ENCODE peak calls at places on chromosomes 4 and X, in five cellular contexts. One of them, this sample, is unnamed.

GRCh38 chr4:5471691-5472090 is 236.7 kb downstream of the EVC2 start:
- DNase-seq in H9: no peak
- DNase-seq in H1: no peak
- DNase-seq in IMR-90: no peak
- DNase-seq in neuronal stem cell: no peak
- DNase-seq in this sample: no peak

GRCh38 chr4:53122280-53123116 is 243.4 kb downstream of the SCFD2 start:
- DNase-seq in H1: no peak
- DNase-seq in IMR-90: no peak
- DNase-seq in H9: no peak
- DNase-seq in neuronal stem cell: no peak
- DNase-seq in this sample: peak

GRCh38 chrX:116239944-116240391 is 69.4 kb downstream of the AGTR2 start:
- DNase-seq in H1: no peak
- DNase-seq in H9: no peak
- DNase-seq in neuronal stem cell: no peak
- DNase-seq in IMR-90: no peak
- DNase-seq in this sample: peak

GRCh38 chr4:83865417-83866150 is 329.7 kb downstream of the GPAT3 start:
- DNase-seq in H9: no peak
- DNase-seq in IMR-90: no peak
- DNase-seq in H1: no peak
- DNase-seq in neuronal stem cell: peak
- DNase-seq in this sample: no peak

GRCh38 chr4:48340276-48340904 is 939 bp upstream of the SLAIN2 start:
- DNase-seq in neuronal stem cell: peak
- DNase-seq in H9: no peak
- DNase-seq in IMR-90: peak
- DNase-seq in H1: no peak
- DNase-seq in this sample: peak

GRCh38 chr4:71498002-71498401 is 159.2 kb downstream of the SLC4A4 start:
- DNase-seq in IMR-90: peak
- DNase-seq in H1: no peak
- DNase-seq in H9: no peak
- DNase-seq in neuronal stem cell: no peak
- DNase-seq in this sample: peak

GRCh38 chr4:94262163-94263016 is 54.7 kb downstream of the SMARCAD1 start:
- DNase-seq in IMR-90: no peak
- DNase-seq in H9: no peak
- DNase-seq in neuronal stem cell: no peak
- DNase-seq in H1: no peak
- DNase-seq in this sample: peak

GRCh38 chr4:105181259-105181658 is 34.6 kb downstream of the TET2 start:
- DNase-seq in H9: no peak
- DNase-seq in neuronal stem cell: peak
- DNase-seq in H1: no peak
- DNase-seq in IMR-90: no peak
- DNase-seq in this sample: no peak

GRCh38 chr4:16203083-16203482 is 23.2 kb downstream of the TAPT1 start:
- DNase-seq in H9: no peak
- DNase-seq in H1: no peak
- DNase-seq in IMR-90: no peak
- DNase-seq in neuronal stem cell: no peak
- DNase-seq in this sample: no peak

GRCh38 chr4:139245590-139245989 is 34.4 kb downstream of the MGARP start:
- DNase-seq in neuronal stem cell: no peak
- DNase-seq in H9: no peak
- DNase-seq in H1: no peak
- DNase-seq in IMR-90: peak
- DNase-seq in this sample: no peak

GRCh38 chrX:65643046-65643785 is 24.2 kb upstream of the MSN start:
- DNase-seq in H1: no peak
- DNase-seq in neuronal stem cell: no peak
- DNase-seq in H9: no peak
- DNase-seq in IMR-90: peak
- DNase-seq in this sample: no peak

GRCh38 chr4:77899607-77900006 is 37.0 kb downstream of the MRPL1 start:
- DNase-seq in IMR-90: no peak
- DNase-seq in H9: no peak
- DNase-seq in H1: no peak
- DNase-seq in neuronal stem cell: no peak
- DNase-seq in this sample: peak

GRCh38 chr4:94530073-94530472 is 78.3 kb downstream of the PDLIM5 start:
- DNase-seq in H1: no peak
- DNase-seq in IMR-90: no peak
- DNase-seq in H9: no peak
- DNase-seq in neuronal stem cell: no peak
- DNase-seq in this sample: no peak

GRCh38 chr4:178937130-178937529 is 1494.9 kb upstream of the AGA start:
- DNase-seq in H1: no peak
- DNase-seq in IMR-90: no peak
- DNase-seq in H9: no peak
- DNase-seq in neuronal stem cell: no peak
- DNase-seq in this sample: peak

GRCh38 chrX:135112096-135112729 is 8.1 kb downstream of the ETDB start:
- DNase-seq in H9: peak
- DNase-seq in IMR-90: peak
- DNase-seq in H1: peak
- DNase-seq in neuronal stem cell: no peak
- DNase-seq in this sample: peak

GRCh38 chr4:150997141-150997540 is 17.9 kb downstream of the LRBA start:
- DNase-seq in neuronal stem cell: no peak
- DNase-seq in H9: no peak
- DNase-seq in H1: no peak
- DNase-seq in IMR-90: no peak
- DNase-seq in this sample: no peak

GRCh38 chrX:9171841-9172240 is 137.9 kb upstream of the FAM9B start:
- DNase-seq in neuronal stem cell: no peak
- DNase-seq in H1: no peak
- DNase-seq in H9: no peak
- DNase-seq in IMR-90: peak
- DNase-seq in this sample: no peak

GRCh38 chr4:139247241-139247640 is 32.8 kb downstream of the MGARP start:
- DNase-seq in H9: no peak
- DNase-seq in IMR-90: peak
- DNase-seq in H1: no peak
- DNase-seq in neuronal stem cell: no peak
- DNase-seq in this sample: peak

GRCh38 chr4:12360391-12360790 is 931.7 kb upstream of the HS3ST1 start:
- DNase-seq in H1: no peak
- DNase-seq in IMR-90: no peak
- DNase-seq in neuronal stem cell: no peak
- DNase-seq in H9: no peak
- DNase-seq in this sample: no peak

GRCh38 chrX:107629533-107629909 is 1.2 kb downstream of the PRPS1 start:
- DNase-seq in H9: no peak
- DNase-seq in neuronal stem cell: no peak
- DNase-seq in H1: no peak
- DNase-seq in IMR-90: peak
- DNase-seq in this sample: peak

GRCh38 chr4:87406462-87406861 is 15.5 kb upstream of the HSD17B11 start:
- DNase-seq in IMR-90: no peak
- DNase-seq in neuronal stem cell: no peak
- DNase-seq in H9: no peak
- DNase-seq in H1: no peak
- DNase-seq in this sample: no peak

GRCh38 chr4:152515678-152516077 is 20.2 kb downstream of the FBXW7 start:
- DNase-seq in H9: no peak
- DNase-seq in IMR-90: peak
- DNase-seq in neuronal stem cell: no peak
- DNase-seq in H1: no peak
- DNase-seq in this sample: peak

GRCh38 chr4:8901335-8901734 is 29.7 kb upstream of the HMX1 start:
- DNase-seq in neuronal stem cell: no peak
- DNase-seq in H1: no peak
- DNase-seq in IMR-90: no peak
- DNase-seq in H9: no peak
- DNase-seq in this sample: no peak

GRCh38 chr4:74283614-74284013 is 24.7 kb upstream of the EPGN start:
- DNase-seq in IMR-90: peak
- DNase-seq in neuronal stem cell: no peak
- DNase-seq in H9: no peak
- DNase-seq in H1: no peak
- DNase-seq in this sample: peak

DNA sequence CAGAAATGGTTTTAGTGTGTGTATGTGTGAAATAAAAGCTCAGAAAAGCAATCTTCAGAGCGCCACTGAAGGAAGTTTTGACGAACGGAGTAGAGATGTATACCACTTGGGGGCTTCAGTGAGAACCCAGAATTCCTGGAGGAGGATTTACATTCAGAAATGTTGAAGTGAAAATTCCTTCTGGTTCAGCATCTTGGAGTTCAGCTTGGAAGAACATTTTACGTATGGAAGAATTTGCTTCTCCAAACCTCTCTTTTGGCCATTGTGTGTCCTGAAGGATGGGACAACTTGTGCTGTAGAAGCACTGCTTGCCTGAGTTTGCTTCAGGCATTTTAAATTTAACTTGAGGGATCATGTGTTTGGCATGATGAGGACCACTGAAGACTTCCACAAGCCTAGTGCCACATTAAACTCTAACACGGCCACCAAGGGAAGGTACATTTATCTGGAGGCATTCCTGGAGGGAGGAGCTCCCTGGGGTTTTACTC is 704 bp downstream of the SHROOM3 start:
- DNase-seq in H9: no peak
- DNase-seq in H1: no peak
- DNase-seq in IMR-90: no peak
- DNase-seq in neuronal stem cell: peak
- DNase-seq in this sample: no peak
- H3K14ac ChIP-seq in H9: no peak
- H3K14ac ChIP-seq in H1: no peak
- H3K14ac ChIP-seq in IMR-90: no peak
- H3K14ac ChIP-seq in neuronal stem cell: no peak
- H3K14ac ChIP-seq in this sample: no peak

GRCh38 chr4:30717208-30718020 is 2.8 kb upstream of the PCDH7 start:
- DNase-seq in H1: peak
- DNase-seq in neuronal stem cell: peak
- DNase-seq in H9: peak
- DNase-seq in IMR-90: peak
- DNase-seq in this sample: peak
- H3K27ac ChIP-seq in H1: no peak
- H3K27ac ChIP-seq in neuronal stem cell: peak
- H3K27ac ChIP-seq in H9: no peak
- H3K27ac ChIP-seq in IMR-90: peak
- H3K27ac ChIP-seq in this sample: peak

DNA sequence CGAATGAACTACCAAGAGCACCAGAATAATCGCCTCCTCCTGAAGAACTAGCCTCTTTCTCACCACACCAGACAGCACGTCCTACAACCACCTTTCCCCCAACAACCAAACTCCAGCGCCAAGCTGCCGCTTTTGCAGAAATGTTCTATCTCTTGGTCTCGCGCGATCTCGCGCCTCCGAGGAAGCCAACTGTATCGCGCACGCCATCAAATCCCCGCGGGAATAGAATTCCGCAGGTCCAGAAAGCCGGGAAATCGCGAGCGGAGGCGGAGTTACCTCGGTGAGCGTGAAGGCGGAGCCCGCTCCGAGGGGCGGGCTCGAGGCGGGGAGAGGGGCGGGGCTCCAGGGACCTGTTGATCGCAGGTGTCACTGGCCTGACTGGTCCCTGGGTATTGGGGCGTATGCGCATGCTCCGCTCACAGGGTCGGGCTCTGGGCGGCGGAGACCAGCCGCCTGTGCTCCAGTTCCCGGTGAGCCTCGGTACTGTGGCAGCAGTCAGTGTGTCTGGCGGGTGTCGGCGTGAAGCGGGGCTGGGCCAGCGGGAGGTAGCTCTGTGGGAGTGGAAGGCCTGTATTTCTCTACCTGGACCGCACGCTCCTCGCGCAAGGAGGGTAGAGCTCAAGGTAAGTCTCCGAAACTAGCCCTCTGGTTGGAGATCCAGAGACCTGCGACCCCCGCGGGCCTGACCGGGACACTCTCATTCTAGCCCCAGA is at the start of gene USP53:
- DNase-seq in H9: peak
- DNase-seq in neuronal stem cell: peak
- DNase-seq in H1: peak
- DNase-seq in IMR-90: peak
- DNase-seq in this sample: peak
- H3K14ac ChIP-seq in H9: peak
- H3K14ac ChIP-seq in neuronal stem cell: no peak
- H3K14ac ChIP-seq in H1: no peak
- H3K14ac ChIP-seq in IMR-90: peak
- H3K14ac ChIP-seq in this sample: no peak

GRCh38 chrX:7223271-7223670 is 75.3 kb upstream of the PUDP start:
- DNase-seq in IMR-90: no peak
- DNase-seq in H1: no peak
- DNase-seq in H9: no peak
- DNase-seq in neuronal stem cell: no peak
- DNase-seq in this sample: no peak

GRCh38 chrX:7233632-7234406 is 85.9 kb upstream of the PUDP start:
- DNase-seq in neuronal stem cell: no peak
- DNase-seq in H1: no peak
- DNase-seq in IMR-90: no peak
- DNase-seq in H9: no peak
- DNase-seq in this sample: no peak

GRCh38 chrX:7225338-7225737 is 77.4 kb upstream of the PUDP start:
- DNase-seq in H1: no peak
- DNase-seq in IMR-90: no peak
- DNase-seq in H9: no peak
- DNase-seq in neuronal stem cell: no peak
- DNase-seq in this sample: no peak

GRCh38 chrX:7228226-7228625 is 80.3 kb upstream of the PUDP start:
- DNase-seq in IMR-90: no peak
- DNase-seq in neuronal stem cell: no peak
- DNase-seq in H1: no peak
- DNase-seq in H9: no peak
- DNase-seq in this sample: no peak
- H3K27ac ChIP-seq in IMR-90: no peak
- H3K27ac ChIP-seq in neuronal stem cell: no peak
- H3K27ac ChIP-seq in H1: no peak
- H3K27ac ChIP-seq in H9: no peak
- H3K27ac ChIP-seq in this sample: no peak

GRCh38 chr4:18077808-18078207 is 56.3 kb upstream of the LCORL start:
- DNase-seq in neuronal stem cell: no peak
- DNase-seq in H9: no peak
- DNase-seq in IMR-90: no peak
- DNase-seq in H1: no peak
- DNase-seq in this sample: no peak

GRCh38 chr4:18082254-18082653 is 60.7 kb upstream of the LCORL start:
- DNase-seq in H9: no peak
- DNase-seq in neuronal stem cell: no peak
- DNase-seq in H1: no peak
- DNase-seq in IMR-90: no peak
- DNase-seq in this sample: no peak

GRCh38 chr4:18075823-18076433 is 54.4 kb upstream of the LCORL start:
- DNase-seq in H9: peak
- DNase-seq in H1: peak
- DNase-seq in neuronal stem cell: no peak
- DNase-seq in IMR-90: peak
- DNase-seq in this sample: no peak

DNA sequence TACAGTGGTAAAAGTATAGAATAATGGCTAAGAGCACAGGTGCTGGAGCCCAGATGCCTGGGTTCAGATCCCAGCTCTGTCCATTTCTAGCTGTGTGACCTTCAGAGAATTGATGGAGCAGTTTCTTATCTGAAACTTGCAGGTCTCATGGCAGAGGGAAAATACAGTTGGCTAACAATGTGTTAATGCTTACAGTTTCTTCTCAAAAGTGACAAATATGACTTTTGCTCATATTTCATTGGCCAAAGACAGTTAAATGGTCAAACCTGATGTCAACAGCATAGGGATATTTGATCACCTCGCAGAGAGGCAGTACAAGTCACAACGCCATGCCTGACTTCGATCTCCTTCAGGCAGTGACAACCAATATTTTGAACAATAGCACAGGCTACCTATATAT is 60.2 kb upstream of the LCORL start:
- DNase-seq in neuronal stem cell: no peak
- DNase-seq in H1: no peak
- DNase-seq in IMR-90: no peak
- DNase-seq in H9: no peak
- DNase-seq in this sample: no peak
- H3K14ac ChIP-seq in neuronal stem cell: no peak
- H3K14ac ChIP-seq in H1: no peak
- H3K14ac ChIP-seq in IMR-90: no peak
- H3K14ac ChIP-seq in H9: no peak
- H3K14ac ChIP-seq in this sample: no peak